ENCODE peak calls at places on chromosome 22, in five cellular contexts. P, W, O, J and V are unnamed samples.

GRCh38 chr22:27748355-27749168 is 53.0 kb downstream of the MN1 start:
- DNase-seq in P (no peak), W (no peak), O (no peak), J (no peak), V (peak)

GRCh38 chr22:36304429-36304828 is 51.5 kb downstream of the APOL1 start:
- DNase-seq in P (no peak), W (no peak), O (no peak), J (no peak), V (no peak)

GRCh38 chr22:37019309-37020191 is at the start of the genes MPST and TST:
- DNase-seq in P (no peak), W (peak), O (no peak), J (peak), V (peak)

GRCh38 chr22:30262917-30263741 is 3.5 kb downstream of the OSM start:
- DNase-seq in P (no peak), W (peak), O (no peak), J (peak), V (peak)

GRCh38 chr22:50498322-50498861 is 9.1 kb downstream of the LMF2 start:
- DNase-seq in P (peak), W (peak), O (no peak), J (peak), V (peak)

GRCh38 chr22:26674211-26675190 is 17.1 kb downstream of the MIAT start:
- DNase-seq in P (no peak), W (peak), O (peak), J (no peak), V (no peak)

GRCh38 chr22:39234157-39234793 is 10.5 kb downstream of the PDGFB start:
- DNase-seq in P (no peak), W (no peak), O (no peak), J (no peak), V (no peak)

GRCh38 chr22:48660795-48661740 is 1166.6 kb downstream of the BRD1 start:
- DNase-seq in P (no peak), W (no peak), O (no peak), J (no peak), V (no peak)

GRCh38 chr22:26399288-26399687 is 29.8 kb upstream of the ASPHD2 start:
- DNase-seq in P (no peak), W (peak), O (no peak), J (no peak), V (peak)

GRCh38 chr22:45709004-45709739 is 37.5 kb downstream of the ATXN10 start:
- DNase-seq in P (no peak), W (no peak), O (no peak), J (peak), V (no peak)

GRCh38 chr22:37064553-37064952 is 13.0 kb downstream of the KCTD17 start:
- DNase-seq in P (no peak), W (no peak), O (no peak), J (no peak), V (no peak)

GRCh38 chr22:44314425-44315067 is 1.8 kb upstream of the SHISAL1 start:
- DNase-seq in P (no peak), W (no peak), O (no peak), J (no peak), V (no peak)

GRCh38 chr22:48737461-48738203 is 1090.0 kb downstream of the BRD1 start:
- DNase-seq in P (no peak), W (no peak), O (no peak), J (no peak), V (no peak)

GRCh38 chr22:26550498-26551033 is 38.3 kb upstream of the TFIP11 start:
- DNase-seq in P (no peak), W (no peak), O (no peak), J (peak), V (peak)

GRCh38 chr22:19810381-19811141 is 44.1 kb downstream of the GNB1L start:
- DNase-seq in P (no peak), W (no peak), O (no peak), J (no peak), V (no peak)
- TF ChIP-seq REST in P (no peak), W (no peak), O (no peak), J (no peak), V (no peak)

GRCh38 chr22:23859201-23859600 is 1.5 kb downstream of the SLC2A11 start:
- DNase-seq in P (no peak), W (no peak), O (no peak), J (no peak), V (no peak)

GRCh38 chr22:23862103-23862502 is 4.4 kb downstream of the SLC2A11 start:
- DNase-seq in P (peak), W (no peak), O (no peak), J (no peak), V (peak)

GRCh38 chr22:23858484-23858815 is 775 bp downstream of the SLC2A11 start:
- DNase-seq in P (no peak), W (no peak), O (no peak), J (no peak), V (no peak)

GRCh38 chr22:23857606-23858483 is at the start of gene SLC2A11:
- DNase-seq in P (peak), W (peak), O (peak), J (peak), V (peak)

GRCh38 chr22:23856721-23857605 is 712 bp upstream of the SLC2A11 start:
- DNase-seq in P (no peak), W (no peak), O (no peak), J (peak), V (peak)
- TF ChIP-seq EZH2 in P (no peak), W (no peak), O (no peak), J (no peak), V (no peak)

GRCh38 chr22:41709341-41709740 is 10.0 kb downstream of the MEI1 start:
- DNase-seq in P (no peak), W (no peak), O (no peak), J (no peak), V (no peak)

GRCh38 chr22:41713004-41713403 is 13.7 kb downstream of the MEI1 start:
- DNase-seq in P (peak), W (no peak), O (no peak), J (peak), V (no peak)
- TF ChIP-seq REST in P (no peak), W (no peak), O (no peak), J (no peak), V (no peak)

GRCh38 chr22:23537421-23537820 is 42.7 kb downstream of the IGLL1 start:
- DNase-seq in P (no peak), W (no peak), O (no peak), J (no peak), V (no peak)
- TF ChIP-seq EZH2 in P (no peak), W (no peak), O (no peak), J (no peak), V (no peak)

GRCh38 chr22:17845340-17845739 is 71.1 kb upstream of the BID start:
- DNase-seq in P (no peak), W (no peak), O (no peak), J (no peak), V (no peak)

GRCh38 chr22:17843189-17843588 is 68.9 kb upstream of the BID start:
- DNase-seq in P (no peak), W (no peak), O (no peak), J (no peak), V (no peak)

GRCh38 chr22:17841836-17842235 is 67.6 kb upstream of the BID start:
- DNase-seq in P (no peak), W (no peak), O (no peak), J (peak), V (no peak)

GRCh38 chr22:17844150-17844549 is 69.9 kb upstream of the BID start:
- DNase-seq in P (no peak), W (no peak), O (no peak), J (no peak), V (no peak)

DNA sequence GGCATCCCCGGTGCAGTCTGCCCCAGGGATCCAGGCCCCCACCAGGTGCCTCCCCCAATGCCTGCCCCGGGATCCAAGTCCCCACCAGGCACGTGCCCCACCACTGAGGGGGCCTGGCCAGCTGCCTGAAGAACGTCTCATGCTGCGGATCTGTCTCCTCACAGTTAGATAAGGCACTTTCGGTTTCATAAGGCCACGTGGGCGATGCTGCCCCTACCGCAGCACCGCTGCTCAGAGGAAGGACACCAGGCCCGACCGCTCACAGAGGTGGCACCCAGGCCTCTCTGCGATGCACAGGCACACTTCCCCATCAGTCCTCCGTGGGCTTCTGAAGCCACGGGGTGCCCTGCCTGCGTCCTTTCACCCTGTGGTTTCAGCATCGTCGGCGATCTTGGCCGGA is 68.1 kb upstream of the BID start:
- DNase-seq in P (no peak), W (no peak), O (no peak), J (no peak), V (no peak)
- TF ChIP-seq REST in P (no peak), W (no peak), O (no peak), J (no peak), V (no peak)

GRCh38 chr22:19723165-19723989 is at the start of gene GP1BB:
- DNase-seq in P (no peak), W (peak), O (no peak), J (no peak), V (peak)
- TF ChIP-seq EZH2 in P (no peak), W (peak), O (no peak), J (no peak), V (peak)